ENCODE peak calls at places on chromosomes 3 and 15, in five cellular contexts. One of them, this sample, is unnamed.
A peak's percentile ranks its signal among the peaks of the same experiment; 100 is the strongest.

GRCh38 chr3:108936924-108937689 is 16.6 kb downstream of the GUCA1C start:
- DNase-seq in fibroblast of lung: no peak
- DNase-seq in neural progenitor cell: no peak
- DNase-seq in PC-3: no peak
- DNase-seq in hepatocyte: no peak
- DNase-seq in this sample: no peak

GRCh38 chr15:68537097-68537496 is 41.7 kb upstream of the CORO2B start:
- DNase-seq in fibroblast of lung: no peak
- DNase-seq in hepatocyte: no peak
- DNase-seq in PC-3: peak; percentile 21
- DNase-seq in neural progenitor cell: no peak
- DNase-seq in this sample: no peak

GRCh38 chr3:13022348-13023250 is 50.6 kb downstream of the IQSEC1 start:
- DNase-seq in PC-3: peak; percentile 75
- DNase-seq in fibroblast of lung: peak; percentile 94
- DNase-seq in neural progenitor cell: peak; percentile 87
- DNase-seq in hepatocyte: peak; percentile 81
- DNase-seq in this sample: no peak

GRCh38 chr3:14837864-14838263 is 19.1 kb downstream of the FGD5 start:
- DNase-seq in neural progenitor cell: no peak
- DNase-seq in fibroblast of lung: no peak
- DNase-seq in PC-3: no peak
- DNase-seq in hepatocyte: peak; percentile 23
- DNase-seq in this sample: no peak

GRCh38 chr3:131728898-131729297 is 226.1 kb upstream of the MRPL3 start:
- DNase-seq in PC-3: peak; percentile 66
- DNase-seq in fibroblast of lung: peak; percentile 30
- DNase-seq in hepatocyte: no peak
- DNase-seq in neural progenitor cell: no peak
- DNase-seq in this sample: no peak

GRCh38 chr15:57727031-57727430 is 20.5 kb downstream of the POLR2M start:
- DNase-seq in fibroblast of lung: peak; percentile 36
- DNase-seq in hepatocyte: no peak
- DNase-seq in neural progenitor cell: no peak
- DNase-seq in PC-3: no peak
- DNase-seq in this sample: no peak

GRCh38 chr15:34018021-34018645 is 20.9 kb downstream of the AVEN start:
- DNase-seq in neural progenitor cell: no peak
- DNase-seq in PC-3: no peak
- DNase-seq in fibroblast of lung: peak; percentile 29
- DNase-seq in hepatocyte: no peak
- DNase-seq in this sample: no peak

GRCh38 chr3:95813261-95813660 is 1001.1 kb upstream of the EPHA6 start:
- DNase-seq in PC-3: peak; percentile 30
- DNase-seq in hepatocyte: no peak
- DNase-seq in neural progenitor cell: no peak
- DNase-seq in fibroblast of lung: peak; percentile 31
- DNase-seq in this sample: no peak

GRCh38 chr3:11254876-11255275 is 17.3 kb upstream of the ATG7 start:
- DNase-seq in neural progenitor cell: no peak
- DNase-seq in fibroblast of lung: no peak
- DNase-seq in hepatocyte: no peak
- DNase-seq in PC-3: no peak
- DNase-seq in this sample: no peak

GRCh38 chr3:53146319-53146868 is 14.6 kb upstream of the PRKCD start:
- DNase-seq in fibroblast of lung: no peak
- DNase-seq in PC-3: no peak
- DNase-seq in neural progenitor cell: no peak
- DNase-seq in hepatocyte: no peak
- DNase-seq in this sample: no peak

GRCh38 chr15:79115971-79116370 is 25.4 kb upstream of the RASGRF1 start:
- DNase-seq in hepatocyte: no peak
- DNase-seq in neural progenitor cell: no peak
- DNase-seq in fibroblast of lung: no peak
- DNase-seq in PC-3: no peak
- DNase-seq in this sample: no peak

GRCh38 chr15:99732268-99732641 is 982 bp downstream of the LYSMD4 start:
- DNase-seq in PC-3: peak; percentile 8
- DNase-seq in fibroblast of lung: peak; percentile 27
- DNase-seq in neural progenitor cell: no peak
- DNase-seq in hepatocyte: peak; percentile 34
- DNase-seq in this sample: no peak

GRCh38 chr15:44882499-44882968 is 74.0 kb upstream of the TERB2 start:
- DNase-seq in PC-3: peak; percentile 16
- DNase-seq in hepatocyte: no peak
- DNase-seq in fibroblast of lung: no peak
- DNase-seq in neural progenitor cell: no peak
- DNase-seq in this sample: no peak

GRCh38 chr3:127694467-127695215 is 21.9 kb downstream of the ABTB1 start:
- DNase-seq in PC-3: peak; percentile 72
- DNase-seq in fibroblast of lung: peak; percentile 11
- DNase-seq in hepatocyte: no peak
- DNase-seq in neural progenitor cell: peak; percentile 51
- DNase-seq in this sample: peak; percentile 54

GRCh38 chr15:90413411-90414379 is 25.7 kb downstream of the IQGAP1 start:
- DNase-seq in hepatocyte: peak; percentile 51
- DNase-seq in fibroblast of lung: peak; percentile 73
- DNase-seq in PC-3: peak; percentile 35
- DNase-seq in neural progenitor cell: no peak
- DNase-seq in this sample: peak; percentile 52

GRCh38 chr15:90084876-90085423 is 17.3 kb downstream of the IDH2 start:
- DNase-seq in PC-3: no peak
- DNase-seq in hepatocyte: no peak
- DNase-seq in fibroblast of lung: no peak
- DNase-seq in neural progenitor cell: no peak
- DNase-seq in this sample: no peak

GRCh38 chr3:57855281-57855680 is 99.2 kb downstream of the SLMAP start:
- DNase-seq in fibroblast of lung: peak; percentile 75
- DNase-seq in PC-3: peak; percentile 62
- DNase-seq in neural progenitor cell: no peak
- DNase-seq in hepatocyte: no peak
- DNase-seq in this sample: no peak

GRCh38 chr15:62853833-62854210 is 188.7 kb upstream of the TPM1 start:
- DNase-seq in PC-3: no peak
- DNase-seq in hepatocyte: no peak
- DNase-seq in neural progenitor cell: no peak
- DNase-seq in fibroblast of lung: no peak
- DNase-seq in this sample: no peak

GRCh38 chr3:87755852-87756251 is 303.0 kb downstream of the CGGBP1 start:
- DNase-seq in hepatocyte: no peak
- DNase-seq in PC-3: no peak
- DNase-seq in neural progenitor cell: no peak
- DNase-seq in fibroblast of lung: no peak
- DNase-seq in this sample: no peak

GRCh38 chr15:47523669-47524068 is 193.6 kb upstream of the SEMA6D start:
- DNase-seq in neural progenitor cell: no peak
- DNase-seq in fibroblast of lung: peak; percentile 79
- DNase-seq in hepatocyte: no peak
- DNase-seq in PC-3: no peak
- DNase-seq in this sample: peak; percentile 77

GRCh38 chr3:29639621-29640290 is 358.9 kb downstream of the RBMS3 start:
- DNase-seq in hepatocyte: no peak
- DNase-seq in fibroblast of lung: peak; percentile 20
- DNase-seq in neural progenitor cell: no peak
- DNase-seq in PC-3: no peak
- DNase-seq in this sample: no peak

GRCh38 chr15:63327648-63328421 is 50.4 kb downstream of the APH1B start:
- DNase-seq in fibroblast of lung: no peak
- DNase-seq in neural progenitor cell: no peak
- DNase-seq in PC-3: no peak
- DNase-seq in hepatocyte: no peak
- DNase-seq in this sample: no peak

GRCh38 chr3:4823986-4824947 is 155.0 kb upstream of the BHLHE40 start:
- DNase-seq in PC-3: no peak
- DNase-seq in hepatocyte: no peak
- DNase-seq in neural progenitor cell: no peak
- DNase-seq in fibroblast of lung: no peak
- DNase-seq in this sample: no peak

GRCh38 chr3:112786002-112786590 is 60.6 kb downstream of the CD200R1L start:
- DNase-seq in PC-3: no peak
- DNase-seq in fibroblast of lung: peak; percentile 92
- DNase-seq in neural progenitor cell: no peak
- DNase-seq in hepatocyte: no peak
- DNase-seq in this sample: no peak

GRCh38 chr15:62833671-62834070 is 208.9 kb upstream of the TPM1 start:
- DNase-seq in neural progenitor cell: peak; percentile 22
- DNase-seq in hepatocyte: peak; percentile 54
- DNase-seq in PC-3: no peak
- DNase-seq in fibroblast of lung: no peak
- DNase-seq in this sample: no peak

GRCh38 chr15:56325186-56325585 is 40.0 kb upstream of the TEX9 start:
- DNase-seq in fibroblast of lung: peak; percentile 70
- DNase-seq in hepatocyte: no peak
- DNase-seq in PC-3: peak; percentile 38
- DNase-seq in neural progenitor cell: no peak
- DNase-seq in this sample: no peak

GRCh38 chr3:12943124-12944021 is 102.0 kb upstream of the RPL32 start:
- DNase-seq in fibroblast of lung: no peak
- DNase-seq in neural progenitor cell: no peak
- DNase-seq in PC-3: no peak
- DNase-seq in hepatocyte: no peak
- DNase-seq in this sample: no peak

GRCh38 chr3:9846231-9846630 is 2.4 kb upstream of the RPUSD3 start:
- DNase-seq in neural progenitor cell: no peak
- DNase-seq in PC-3: no peak
- DNase-seq in fibroblast of lung: no peak
- DNase-seq in hepatocyte: no peak
- DNase-seq in this sample: no peak

GRCh38 chr3:107431048-107431297 is 53.7 kb downstream of the CCDC54 start:
- DNase-seq in hepatocyte: no peak
- DNase-seq in PC-3: no peak
- DNase-seq in neural progenitor cell: no peak
- DNase-seq in fibroblast of lung: no peak
- DNase-seq in this sample: peak; percentile 25

GRCh38 chr3:69009559-69010410 is 3.7 kb downstream of the EOGT start:
- DNase-seq in fibroblast of lung: peak; percentile 97
- DNase-seq in neural progenitor cell: peak; percentile 51
- DNase-seq in PC-3: no peak
- DNase-seq in hepatocyte: peak; percentile 27
- DNase-seq in this sample: no peak

GRCh38 chr3:154243353-154243752 is 80.9 kb downstream of the DHX36 start:
- DNase-seq in PC-3: peak; percentile 21
- DNase-seq in hepatocyte: no peak
- DNase-seq in neural progenitor cell: no peak
- DNase-seq in fibroblast of lung: peak; percentile 70
- DNase-seq in this sample: no peak

GRCh38 chr3:18153571-18154173 is 271.5 kb downstream of the SATB1 start:
- DNase-seq in fibroblast of lung: peak; percentile 79
- DNase-seq in PC-3: peak; percentile 86
- DNase-seq in hepatocyte: peak; percentile 75
- DNase-seq in neural progenitor cell: peak; percentile 29
- DNase-seq in this sample: no peak

GRCh38 chr3:24305795-24306467 is 188.7 kb downstream of the THRB start:
- DNase-seq in PC-3: peak; percentile 58
- DNase-seq in fibroblast of lung: peak; percentile 54
- DNase-seq in neural progenitor cell: peak; percentile 69
- DNase-seq in hepatocyte: no peak
- DNase-seq in this sample: peak; percentile 33

GRCh38 chr3:73637042-73637441 is 12.3 kb upstream of the PDZRN3 start:
- DNase-seq in PC-3: no peak
- DNase-seq in fibroblast of lung: peak; percentile 16
- DNase-seq in neural progenitor cell: no peak
- DNase-seq in hepatocyte: no peak
- DNase-seq in this sample: peak; percentile 1

GRCh38 chr3:133451309-133451708 is 51.5 kb downstream of the BFSP2 start:
- DNase-seq in PC-3: no peak
- DNase-seq in fibroblast of lung: no peak
- DNase-seq in neural progenitor cell: no peak
- DNase-seq in hepatocyte: no peak
- DNase-seq in this sample: no peak

GRCh38 chr3:133452603-133453313 is 52.9 kb downstream of the BFSP2 start:
- DNase-seq in PC-3: peak; percentile 83
- DNase-seq in neural progenitor cell: peak; percentile 33
- DNase-seq in fibroblast of lung: no peak
- DNase-seq in hepatocyte: no peak
- DNase-seq in this sample: no peak

GRCh38 chr3:133455960-133456359 is 56.1 kb downstream of the BFSP2 start:
- DNase-seq in neural progenitor cell: no peak
- DNase-seq in hepatocyte: no peak
- DNase-seq in PC-3: no peak
- DNase-seq in fibroblast of lung: no peak
- DNase-seq in this sample: no peak

GRCh38 chr3:133455281-133455680 is 55.4 kb downstream of the BFSP2 start:
- DNase-seq in hepatocyte: no peak
- DNase-seq in fibroblast of lung: no peak
- DNase-seq in PC-3: no peak
- DNase-seq in neural progenitor cell: peak; percentile 33
- DNase-seq in this sample: no peak

GRCh38 chr3:133453383-133453782 is 53.5 kb downstream of the BFSP2 start:
- DNase-seq in hepatocyte: no peak
- DNase-seq in fibroblast of lung: no peak
- DNase-seq in PC-3: peak; percentile 2
- DNase-seq in neural progenitor cell: no peak
- DNase-seq in this sample: no peak
- H3K4me1 ChIP-seq in hepatocyte: peaks cover 15% of the 10 kb centered on the region
- H3K4me1 ChIP-seq in fibroblast of lung: no peaks in the 10 kb centered on the region
- H3K4me1 ChIP-seq in PC-3: peaks cover 22% of the 10 kb centered on the region
- H3K4me1 ChIP-seq in neural progenitor cell: peaks cover 44% of the 10 kb centered on the region
- H3K4me1 ChIP-seq in this sample: peaks cover 4% of the 10 kb centered on the region

GRCh38 chr15:59996498-59997041 is 7.5 kb upstream of the FOXB1 start:
- DNase-seq in hepatocyte: peak; percentile 41
- DNase-seq in neural progenitor cell: no peak
- DNase-seq in PC-3: no peak
- DNase-seq in fibroblast of lung: no peak
- DNase-seq in this sample: no peak
- TF ChIP-seq EZH2 in hepatocyte: peak; percentile 63
- TF ChIP-seq EZH2 in neural progenitor cell: peak; percentile 49
- TF ChIP-seq EZH2 in PC-3: no peak
- TF ChIP-seq EZH2 in fibroblast of lung: no peak
- TF ChIP-seq EZH2 in this sample: peak; percentile 34

GRCh38 chr3:16485024-16485992 is 28.2 kb downstream of the RFTN1 start:
- DNase-seq in fibroblast of lung: no peak
- DNase-seq in PC-3: no peak
- DNase-seq in neural progenitor cell: no peak
- DNase-seq in hepatocyte: no peak
- DNase-seq in this sample: no peak
- H3K27ac ChIP-seq in fibroblast of lung: peak overlapping the region; percentile 56
- H3K27ac ChIP-seq in PC-3: no peak overlapping the region
- H3K27ac ChIP-seq in neural progenitor cell: no peak overlapping the region
- H3K27ac ChIP-seq in hepatocyte: peak overlapping the region; percentile 6
- H3K27ac ChIP-seq in this sample: no peak overlapping the region

GRCh38 chr15:94236638-94237037 is 5.3 kb downstream of the MCTP2 start:
- DNase-seq in fibroblast of lung: no peak
- DNase-seq in PC-3: peak; percentile 52
- DNase-seq in hepatocyte: no peak
- DNase-seq in neural progenitor cell: no peak
- DNase-seq in this sample: no peak
- H3K4me1 ChIP-seq in fibroblast of lung: no peaks in the 10 kb centered on the region
- H3K4me1 ChIP-seq in PC-3: peaks cover 37% of the 10 kb centered on the region
- H3K4me1 ChIP-seq in hepatocyte: peaks cover 8% of the 10 kb centered on the region
- H3K4me1 ChIP-seq in neural progenitor cell: no peaks in the 10 kb centered on the region
- H3K4me1 ChIP-seq in this sample: no peaks in the 10 kb centered on the region